ENCODE peak calls at places on chromosomes 11 and 22, in six cellular contexts. One of them, this sample, is unnamed.

GRCh38 chr22:45351956-45352355 is 42.2 kb downstream of the FAM118A start:
- DNase-seq in heart right ventricle: no peak
- DNase-seq in choroid plexus epithelial cell: no peak
- DNase-seq in cardiac muscle cell: no peak
- DNase-seq in AG04450: no peak
- DNase-seq in WERI-Rb-1: no peak
- DNase-seq in this sample: no peak

GRCh38 chr11:131993291-131993690 is 622.9 kb downstream of the NTM start:
- DNase-seq in heart right ventricle: no peak
- DNase-seq in choroid plexus epithelial cell: peak
- DNase-seq in cardiac muscle cell: no peak
- DNase-seq in AG04450: no peak
- DNase-seq in WERI-Rb-1: no peak
- DNase-seq in this sample: no peak

GRCh38 chr11:78054971-78055370 is 8.7 kb upstream of the THRSP start:
- DNase-seq in heart right ventricle: no peak
- DNase-seq in choroid plexus epithelial cell: no peak
- DNase-seq in cardiac muscle cell: no peak
- DNase-seq in AG04450: no peak
- DNase-seq in WERI-Rb-1: no peak
- DNase-seq in this sample: no peak

GRCh38 chr11:109109150-109109549 is 312.8 kb upstream of the C11orf87 start:
- DNase-seq in heart right ventricle: no peak
- DNase-seq in choroid plexus epithelial cell: no peak
- DNase-seq in cardiac muscle cell: no peak
- DNase-seq in AG04450: no peak
- DNase-seq in WERI-Rb-1: no peak
- DNase-seq in this sample: no peak

GRCh38 chr11:118608268-118609214 is 1.1 kb downstream of the PHLDB1 start:
- DNase-seq in heart right ventricle: peak
- DNase-seq in choroid plexus epithelial cell: peak
- DNase-seq in cardiac muscle cell: peak
- DNase-seq in AG04450: no peak
- DNase-seq in WERI-Rb-1: peak
- DNase-seq in this sample: peak

GRCh38 chr11:60288531-60288930 is 8.1 kb downstream of the MS4A4A start:
- DNase-seq in heart right ventricle: no peak
- DNase-seq in choroid plexus epithelial cell: no peak
- DNase-seq in cardiac muscle cell: no peak
- DNase-seq in AG04450: no peak
- DNase-seq in WERI-Rb-1: no peak
- DNase-seq in this sample: no peak

GRCh38 chr11:74278721-74279148 is 32.7 kb downstream of the P4HA3 start:
- DNase-seq in heart right ventricle: peak
- DNase-seq in choroid plexus epithelial cell: peak
- DNase-seq in cardiac muscle cell: peak
- DNase-seq in AG04450: peak
- DNase-seq in WERI-Rb-1: no peak
- DNase-seq in this sample: peak

GRCh38 chr11:64044730-64045386 is 9.1 kb downstream of the FLRT1 start:
- DNase-seq in heart right ventricle: no peak
- DNase-seq in choroid plexus epithelial cell: no peak
- DNase-seq in cardiac muscle cell: no peak
- DNase-seq in AG04450: no peak
- DNase-seq in WERI-Rb-1: no peak
- DNase-seq in this sample: no peak

GRCh38 chr11:110075822-110076208 is 17.4 kb upstream of the ZC3H12C start:
- DNase-seq in heart right ventricle: no peak
- DNase-seq in choroid plexus epithelial cell: no peak
- DNase-seq in cardiac muscle cell: no peak
- DNase-seq in AG04450: no peak
- DNase-seq in WERI-Rb-1: no peak
- DNase-seq in this sample: no peak

GRCh38 chr11:116394022-116394421 is 378.8 kb downstream of the BUD13 start:
- DNase-seq in heart right ventricle: no peak
- DNase-seq in choroid plexus epithelial cell: no peak
- DNase-seq in cardiac muscle cell: no peak
- DNase-seq in AG04450: no peak
- DNase-seq in WERI-Rb-1: no peak
- DNase-seq in this sample: no peak

GRCh38 chr11:64245401-64245796 is 1.3 kb downstream of the PPP1R14B start:
- DNase-seq in heart right ventricle: peak
- DNase-seq in choroid plexus epithelial cell: no peak
- DNase-seq in cardiac muscle cell: no peak
- DNase-seq in AG04450: no peak
- DNase-seq in WERI-Rb-1: no peak
- DNase-seq in this sample: peak

GRCh38 chr11:116427903-116428637 is 344.7 kb downstream of the BUD13 start:
- DNase-seq in heart right ventricle: no peak
- DNase-seq in choroid plexus epithelial cell: no peak
- DNase-seq in cardiac muscle cell: peak
- DNase-seq in AG04450: no peak
- DNase-seq in WERI-Rb-1: no peak
- DNase-seq in this sample: no peak

GRCh38 chr11:69501891-69502860 is 20.7 kb downstream of the LINC01488 start:
- DNase-seq in heart right ventricle: no peak
- DNase-seq in choroid plexus epithelial cell: no peak
- DNase-seq in cardiac muscle cell: no peak
- DNase-seq in AG04450: no peak
- DNase-seq in WERI-Rb-1: no peak
- DNase-seq in this sample: no peak

GRCh38 chr11:122721964-122722266 is 66.4 kb downstream of the UBASH3B start:
- DNase-seq in heart right ventricle: no peak
- DNase-seq in choroid plexus epithelial cell: peak
- DNase-seq in cardiac muscle cell: peak
- DNase-seq in AG04450: peak
- DNase-seq in WERI-Rb-1: no peak
- DNase-seq in this sample: peak

GRCh38 chr11:20156876-20157613 is 3.2 kb downstream of the DBX1 start:
- DNase-seq in heart right ventricle: no peak
- DNase-seq in choroid plexus epithelial cell: no peak
- DNase-seq in cardiac muscle cell: no peak
- DNase-seq in AG04450: no peak
- DNase-seq in WERI-Rb-1: no peak
- DNase-seq in this sample: no peak

GRCh38 chr11:114307524-114308203 is 11.5 kb downstream of the NNMT start:
- DNase-seq in heart right ventricle: peak
- DNase-seq in choroid plexus epithelial cell: peak
- DNase-seq in cardiac muscle cell: peak
- DNase-seq in AG04450: no peak
- DNase-seq in WERI-Rb-1: no peak
- DNase-seq in this sample: peak

GRCh38 chr11:96187779-96188624 is 155.0 kb downstream of the MAML2 start:
- DNase-seq in heart right ventricle: no peak
- DNase-seq in choroid plexus epithelial cell: peak
- DNase-seq in cardiac muscle cell: peak
- DNase-seq in AG04450: no peak
- DNase-seq in WERI-Rb-1: no peak
- DNase-seq in this sample: peak

GRCh38 chr11:115660072-115660805 is 156.0 kb upstream of the CADM1 start:
- DNase-seq in heart right ventricle: no peak
- DNase-seq in choroid plexus epithelial cell: no peak
- DNase-seq in cardiac muscle cell: no peak
- DNase-seq in AG04450: no peak
- DNase-seq in WERI-Rb-1: peak
- DNase-seq in this sample: no peak

GRCh38 chr22:40235418-40235817 is 57.7 kb downstream of the TNRC6B start:
- DNase-seq in heart right ventricle: no peak
- DNase-seq in choroid plexus epithelial cell: no peak
- DNase-seq in cardiac muscle cell: peak
- DNase-seq in AG04450: no peak
- DNase-seq in WERI-Rb-1: no peak
- DNase-seq in this sample: no peak

GRCh38 chr11:1304376-1304775 is 5.1 kb downstream of the TOLLIP start:
- DNase-seq in heart right ventricle: no peak
- DNase-seq in choroid plexus epithelial cell: no peak
- DNase-seq in cardiac muscle cell: no peak
- DNase-seq in AG04450: no peak
- DNase-seq in WERI-Rb-1: no peak
- DNase-seq in this sample: no peak

GRCh38 chr11:118260353-118260752 is 3.7 kb downstream of the MPZL2 start:
- DNase-seq in heart right ventricle: no peak
- DNase-seq in choroid plexus epithelial cell: no peak
- DNase-seq in cardiac muscle cell: no peak
- DNase-seq in AG04450: no peak
- DNase-seq in WERI-Rb-1: no peak
- DNase-seq in this sample: no peak

GRCh38 chr22:32985899-32986772 is 72.0 kb downstream of the SYN3 start:
- DNase-seq in heart right ventricle: no peak
- DNase-seq in choroid plexus epithelial cell: peak
- DNase-seq in cardiac muscle cell: peak
- DNase-seq in AG04450: peak
- DNase-seq in WERI-Rb-1: peak
- DNase-seq in this sample: peak

GRCh38 chr22:30602049-30602448 is 4.9 kb upstream of the TCN2 start:
- DNase-seq in heart right ventricle: no peak
- DNase-seq in choroid plexus epithelial cell: peak
- DNase-seq in cardiac muscle cell: peak
- DNase-seq in AG04450: no peak
- DNase-seq in WERI-Rb-1: peak
- DNase-seq in this sample: peak
- TF ChIP-seq CTCF in heart right ventricle: peak
- TF ChIP-seq CTCF in choroid plexus epithelial cell: peak
- TF ChIP-seq CTCF in cardiac muscle cell: peak
- TF ChIP-seq CTCF in AG04450: peak
- TF ChIP-seq CTCF in WERI-Rb-1: peak
- TF ChIP-seq CTCF in this sample: peak

GRCh38 chr22:43345761-43346261 is 2.6 kb upstream of the SCUBE1 start:
- DNase-seq in heart right ventricle: no peak
- DNase-seq in choroid plexus epithelial cell: no peak
- DNase-seq in cardiac muscle cell: no peak
- DNase-seq in AG04450: no peak
- DNase-seq in WERI-Rb-1: no peak
- DNase-seq in this sample: no peak

GRCh38 chr22:43342347-43343261 is 568 bp downstream of the SCUBE1 start:
- DNase-seq in heart right ventricle: no peak
- DNase-seq in choroid plexus epithelial cell: no peak
- DNase-seq in cardiac muscle cell: no peak
- DNase-seq in AG04450: no peak
- DNase-seq in WERI-Rb-1: no peak
- DNase-seq in this sample: no peak

GRCh38 chr22:43341565-43341964 is 1.6 kb downstream of the SCUBE1 start:
- DNase-seq in heart right ventricle: no peak
- DNase-seq in choroid plexus epithelial cell: no peak
- DNase-seq in cardiac muscle cell: no peak
- DNase-seq in AG04450: no peak
- DNase-seq in WERI-Rb-1: no peak
- DNase-seq in this sample: no peak

GRCh38 chr22:43345356-43345755 is 2.2 kb upstream of the SCUBE1 start:
- DNase-seq in heart right ventricle: no peak
- DNase-seq in choroid plexus epithelial cell: no peak
- DNase-seq in cardiac muscle cell: no peak
- DNase-seq in AG04450: no peak
- DNase-seq in WERI-Rb-1: no peak
- DNase-seq in this sample: no peak

DNA sequence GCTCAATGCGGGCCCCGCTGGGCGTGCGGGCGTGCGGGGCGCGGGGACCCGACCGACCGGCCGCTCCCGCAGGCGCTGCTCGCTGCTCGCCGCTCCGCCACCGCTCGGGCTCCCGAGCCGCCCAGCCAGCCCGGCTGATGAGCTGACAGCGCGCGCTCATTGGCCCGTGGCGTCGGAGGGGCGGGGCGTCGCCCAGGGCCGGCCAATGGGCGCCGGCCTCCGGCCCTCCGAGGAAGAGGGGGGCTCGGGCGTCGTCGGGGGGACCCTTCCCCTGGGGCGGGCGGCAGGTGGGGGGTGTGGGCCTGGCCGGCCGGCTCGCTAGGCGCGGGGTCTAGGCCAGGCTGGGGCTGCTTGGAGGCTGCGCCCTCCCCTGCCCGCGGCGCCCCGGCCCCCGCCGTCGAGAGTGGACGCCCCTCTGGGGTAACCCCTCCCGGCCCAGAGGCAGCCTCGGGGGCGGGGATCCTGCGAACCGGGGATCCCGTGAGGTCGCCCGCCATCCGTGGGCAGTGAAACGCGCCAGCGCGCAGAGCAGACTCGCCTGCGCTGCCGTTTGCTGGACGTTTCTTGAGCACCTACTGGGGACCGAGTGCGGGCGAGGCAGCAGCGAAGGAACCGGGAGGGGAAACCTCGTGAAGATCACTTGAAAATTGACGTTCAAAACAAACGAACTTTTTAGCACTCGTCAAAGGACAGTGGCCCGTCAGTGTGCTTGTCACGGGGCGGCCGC is at the start of gene SCUBE1:
- DNase-seq in heart right ventricle: peak
- DNase-seq in choroid plexus epithelial cell: peak
- DNase-seq in cardiac muscle cell: peak
- DNase-seq in AG04450: no peak
- DNase-seq in WERI-Rb-1: peak
- DNase-seq in this sample: no peak
- H3K4me3 ChIP-seq in heart right ventricle: peak
- H3K4me3 ChIP-seq in choroid plexus epithelial cell: no peak
- H3K4me3 ChIP-seq in cardiac muscle cell: peak
- H3K4me3 ChIP-seq in AG04450: no peak
- H3K4me3 ChIP-seq in WERI-Rb-1: peak
- H3K4me3 ChIP-seq in this sample: no peak

GRCh38 chr11:72704028-72704782 is 30.0 kb upstream of the PDE2A start:
- DNase-seq in heart right ventricle: no peak
- DNase-seq in choroid plexus epithelial cell: no peak
- DNase-seq in cardiac muscle cell: no peak
- DNase-seq in AG04450: no peak
- DNase-seq in WERI-Rb-1: no peak
- DNase-seq in this sample: no peak
- TF ChIP-seq CTCF in heart right ventricle: no peak
- TF ChIP-seq CTCF in choroid plexus epithelial cell: peak
- TF ChIP-seq CTCF in cardiac muscle cell: peak
- TF ChIP-seq CTCF in AG04450: peak
- TF ChIP-seq CTCF in WERI-Rb-1: peak
- TF ChIP-seq CTCF in this sample: no peak

DNA sequence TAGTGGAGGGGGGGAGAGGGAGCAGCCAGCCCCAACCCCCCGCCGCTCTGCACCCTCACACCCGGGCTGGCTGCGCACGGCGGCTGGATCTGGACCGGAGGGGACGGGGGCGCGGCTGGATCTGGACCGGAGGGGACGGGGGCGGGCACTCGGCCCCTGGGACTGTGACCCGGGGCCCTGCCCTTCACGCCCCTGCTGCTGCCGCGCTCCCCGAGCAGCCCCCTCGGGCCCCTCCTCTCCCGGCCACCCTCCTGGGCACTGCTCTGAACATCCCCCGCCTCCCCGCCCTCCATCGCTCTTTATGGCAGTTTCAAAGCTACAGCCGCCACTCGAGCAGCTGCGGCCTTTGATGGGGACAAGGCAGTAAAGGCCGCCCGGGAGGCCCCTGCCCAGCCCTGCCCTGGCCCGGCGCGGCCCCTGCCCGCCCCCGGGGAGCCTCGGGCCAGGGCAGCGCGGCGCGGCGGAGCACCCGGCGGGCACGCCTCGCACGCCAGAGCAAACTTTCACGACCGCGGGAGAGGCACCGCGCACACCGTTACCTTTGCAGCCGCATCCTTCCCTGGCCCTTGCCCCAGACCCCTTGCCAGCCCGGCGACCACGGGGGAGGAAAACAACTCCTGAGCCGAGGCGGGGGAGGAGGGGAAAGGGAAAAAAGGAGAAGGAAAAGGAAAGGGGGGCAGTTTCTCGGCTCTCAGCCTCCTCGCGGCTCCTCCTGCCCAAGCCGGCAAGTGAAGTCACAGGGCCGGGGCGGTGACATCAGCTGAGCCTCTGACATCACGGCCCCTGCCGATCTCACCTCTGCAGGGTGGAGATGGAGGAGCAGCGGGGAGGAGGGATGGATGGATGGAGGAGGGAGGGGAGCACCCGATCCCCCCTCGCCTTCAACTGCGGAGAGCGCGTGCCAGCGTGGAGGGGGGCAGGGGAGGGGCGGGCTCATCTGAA is 13.1 kb upstream of the TCF20 start:
- DNase-seq in heart right ventricle: no peak
- DNase-seq in choroid plexus epithelial cell: no peak
- DNase-seq in cardiac muscle cell: peak
- DNase-seq in AG04450: no peak
- DNase-seq in WERI-Rb-1: no peak
- DNase-seq in this sample: no peak
- H3K4me3 ChIP-seq in heart right ventricle: peak
- H3K4me3 ChIP-seq in choroid plexus epithelial cell: peak
- H3K4me3 ChIP-seq in cardiac muscle cell: peak
- H3K4me3 ChIP-seq in AG04450: peak
- H3K4me3 ChIP-seq in WERI-Rb-1: no peak
- H3K4me3 ChIP-seq in this sample: no peak

This sample was measured in astrocyte of the spinal cord.